ENCODE peak calls at places on chromosome 11, in ten cellular contexts. N, H, M, W, O, Y, L, T, A and C are unnamed samples.

GRCh38 chr11:19853016-19853415 is 140.4 kb downstream of the NAV2 start:
- DNase-seq in N (no peak), H (no peak), M (no peak), W (peak; percentile 68), O (no peak), Y (no peak), L (no peak), T (peak; percentile 30), A (no peak), C (no peak)

GRCh38 chr11:1077417-1078119 is 2.9 kb downstream of the MUC2 start:
- DNase-seq in N (peak; percentile 40), H (peak; percentile 53), M (no peak), W (no peak), O (no peak), Y (no peak), L (peak; percentile 11), T (no peak), A (no peak), C (no peak)

GRCh38 chr11:100964400-100964799 is 165.2 kb downstream of the PGR start:
- DNase-seq in N (no peak), H (no peak), M (no peak), W (no peak), O (no peak), Y (no peak), L (no peak), T (no peak), A (no peak), C (no peak)

GRCh38 chr11:8357891-8358566 is 94.4 kb upstream of the LMO1 start:
- DNase-seq in N (no peak), H (peak; percentile 50), M (no peak), W (no peak), O (no peak), Y (no peak), L (no peak), T (no peak), A (no peak), C (no peak)

GRCh38 chr11:30917859-30918478 is 331.8 kb upstream of the MPPED2 start:
- DNase-seq in N (no peak), H (no peak), M (no peak), W (peak; percentile 12), O (peak; percentile 17), Y (peak; percentile 8), L (no peak), T (peak; percentile 52), A (peak; percentile 62), C (peak; percentile 17)

GRCh38 chr11:134647066-134647746 is 235.2 kb upstream of the B3GAT1 start:
- DNase-seq in N (peak; percentile 17), H (no peak), M (no peak), W (no peak), O (no peak), Y (peak; percentile 73), L (no peak), T (no peak), A (no peak), C (no peak)

GRCh38 chr11:78365381-78365792 is 52.2 kb downstream of the GAB2 start:
- DNase-seq in N (no peak), H (no peak), M (peak; percentile 32), W (no peak), O (no peak), Y (no peak), L (no peak), T (no peak), A (no peak), C (no peak)

GRCh38 chr11:35424157-35424945 is 5.0 kb upstream of the SLC1A2 start:
- DNase-seq in N (no peak), H (no peak), M (no peak), W (peak; percentile 68), O (no peak), Y (no peak), L (no peak), T (no peak), A (no peak), C (no peak)

GRCh38 chr11:71086687-71087258 is 165.6 kb downstream of the SHANK2 start:
- DNase-seq in N (no peak), H (no peak), M (no peak), W (peak; percentile 25), O (no peak), Y (peak; percentile 7), L (no peak), T (peak; percentile 19), A (peak; percentile 56), C (no peak)

GRCh38 chr11:57651408-57651807 is 1.7 kb upstream of the YPEL4 start:
- DNase-seq in N (no peak), H (no peak), M (no peak), W (no peak), O (no peak), Y (no peak), L (no peak), T (no peak), A (no peak), C (no peak)

GRCh38 chr11:86800956-86801264 is 568 bp downstream of the PRSS23 start:
- DNase-seq in N (no peak), H (no peak), M (no peak), W (no peak), O (no peak), Y (no peak), L (no peak), T (no peak), A (no peak), C (no peak)

GRCh38 chr11:86800076-86800955 is at the start of gene PRSS23:
- DNase-seq in N (peak; percentile 88), H (peak; percentile 84), M (no peak), W (peak; percentile 91), O (no peak), Y (no peak), L (peak; percentile 76), T (peak; percentile 71), A (no peak), C (no peak)

GRCh38 chr11:86799680-86800075 is 664 bp upstream of the PRSS23 start:
- DNase-seq in N (peak; percentile 78), H (no peak), M (no peak), W (no peak), O (no peak), Y (no peak), L (no peak), T (no peak), A (no peak), C (no peak)

GRCh38 chr11:86797133-86797532 is 3.2 kb upstream of the PRSS23 start:
- DNase-seq in N (no peak), H (no peak), M (no peak), W (no peak), O (no peak), Y (no peak), L (no peak), T (no peak), A (no peak), C (no peak)

DNA sequence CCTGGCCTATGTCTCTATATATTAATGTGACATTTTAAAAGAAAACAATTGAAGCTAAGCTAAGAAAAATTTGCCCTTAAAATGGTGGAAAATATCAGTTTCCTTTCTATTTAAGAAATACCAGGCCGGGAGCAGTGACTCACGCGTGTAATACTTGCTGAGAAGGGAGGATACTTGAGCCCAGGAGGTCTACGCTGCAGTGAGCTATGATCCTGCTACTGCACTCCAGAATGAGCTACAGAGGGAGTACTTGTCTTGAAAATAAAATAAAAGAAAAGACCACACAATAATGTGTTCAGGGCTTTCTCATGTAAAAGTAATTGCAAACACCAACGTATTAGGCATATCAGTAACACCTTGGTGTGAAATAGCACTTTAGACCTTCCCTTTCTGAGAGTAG is 1.4 kb upstream of the PRSS23 start:
- DNase-seq in N (no peak), H (no peak), M (no peak), W (peak; percentile 87), O (no peak), Y (no peak), L (peak; percentile 38), T (peak; percentile 59), A (no peak), C (no peak)
- H3K4me3 ChIP-seq in N (no peak overlapping the region), H (no peak overlapping the region), M (no peak overlapping the region), W (no peak overlapping the region), O (peak overlapping the region; percentile 60), Y (no peak overlapping the region), L (no peak overlapping the region), T (no peak overlapping the region), A (no peak overlapping the region), C (no peak overlapping the region)

DNA sequence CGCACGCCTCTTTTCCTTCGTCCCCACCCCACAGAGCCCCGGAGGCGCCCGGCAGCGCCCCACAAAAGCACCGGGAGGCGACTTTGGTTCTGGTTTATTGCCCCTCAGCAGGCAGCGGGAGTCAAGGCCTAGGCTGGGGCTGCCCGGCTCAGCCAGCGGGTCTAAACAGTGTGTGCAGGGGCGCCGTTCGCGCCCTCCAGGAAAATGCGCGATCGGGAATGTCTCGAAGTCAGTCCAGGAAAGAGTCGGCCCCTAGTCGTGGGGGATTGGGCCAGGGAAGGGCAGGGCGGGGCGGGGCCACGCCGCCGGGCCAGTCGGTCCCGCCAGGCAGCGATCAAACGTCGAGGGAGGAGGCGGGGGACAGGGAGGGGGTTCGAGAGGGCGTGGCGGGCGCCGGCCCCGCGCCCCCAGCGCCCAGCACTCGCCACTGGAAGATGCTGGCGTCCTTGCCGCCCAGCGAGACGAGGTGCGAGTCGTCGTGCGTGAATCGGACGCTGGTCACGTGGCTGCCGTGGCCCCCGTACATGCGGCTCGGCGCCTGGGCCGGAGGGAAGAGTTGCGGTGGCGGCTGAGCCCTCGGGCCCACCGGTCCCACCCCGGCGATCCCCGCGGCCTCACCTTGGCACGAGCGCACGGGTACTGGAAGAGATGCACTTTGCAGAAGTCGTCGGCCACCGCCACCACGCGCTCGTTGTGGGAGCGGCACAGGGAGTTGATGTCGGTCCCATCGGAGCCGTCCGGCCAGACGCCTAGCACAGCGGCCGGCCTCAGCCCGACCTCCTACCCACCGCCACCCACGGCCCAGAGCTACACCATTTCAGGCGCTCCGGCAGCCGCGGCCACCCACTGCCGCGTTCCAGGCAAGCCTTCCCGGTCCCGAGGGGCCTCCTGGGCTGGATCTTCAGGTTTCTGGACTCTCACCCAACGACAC is 741 bp upstream of the MTA2 start:
- DNase-seq in N (peak; percentile 89), H (peak; percentile 85), M (no peak), W (peak; percentile 81), O (no peak), Y (no peak), L (peak; percentile 67), T (peak; percentile 74), A (no peak), C (no peak)
- TF ChIP-seq CTCF in N (peak; percentile 19), H (no peak), M (no peak), W (no peak), O (no peak), Y (no peak), L (no peak), T (peak; percentile 23), A (no peak), C (no peak)

GRCh38 chr11:62613275-62613864 is 313 bp downstream of the ROM1 start:
- DNase-seq in N (peak; percentile 87), H (no peak), M (no peak), W (peak; percentile 33), O (no peak), Y (no peak), L (no peak), T (no peak), A (no peak), C (no peak)
- H3K4me3 ChIP-seq in N (peak overlapping the region; percentile 57), H (peak overlapping the region; percentile 84), M (peak overlapping the region; percentile 72), W (peak overlapping the region; percentile 26), O (no peak overlapping the region), Y (no peak overlapping the region), L (peak overlapping the region; percentile 97), T (no peak overlapping the region), A (no peak overlapping the region), C (no peak overlapping the region)

DNA sequence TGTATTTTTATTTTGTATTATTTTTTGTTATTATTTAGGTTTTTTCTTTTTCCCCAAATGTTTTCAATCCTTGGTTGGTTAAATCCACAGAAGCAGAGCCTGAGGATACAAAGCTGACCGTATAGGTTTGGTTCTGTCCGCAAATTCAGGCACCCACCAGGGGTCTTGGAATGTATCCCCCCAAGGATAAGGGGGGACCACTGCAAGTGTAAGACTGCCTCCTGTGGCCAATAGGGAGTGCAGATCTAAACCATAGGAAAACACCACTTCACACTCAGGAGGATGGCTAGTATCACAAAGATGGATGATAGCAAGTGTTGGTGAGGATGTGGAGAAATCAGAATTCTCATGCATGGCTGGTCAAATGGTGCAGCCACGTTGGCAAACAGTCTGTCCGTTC is 20.0 kb downstream of the CPT1A start:
- DNase-seq in N (no peak), H (no peak), M (no peak), W (no peak), O (no peak), Y (no peak), L (no peak), T (no peak), A (no peak), C (no peak)
- TF ChIP-seq CTCF in N (no peak), H (no peak), M (peak; percentile 33), W (no peak), O (no peak), Y (peak; percentile 34), L (no peak), T (no peak), A (peak; percentile 49), C (peak; percentile 13)